ENCODE peak calls at places on chromosome 11, in nine cellular contexts. J, H, W, F, R, O, D, L and X are unnamed samples.

GRCh38 chr11:63553759-63554158 is 9.4 kb downstream of the PLAAT2 start:
- DNase-seq in J (no peak), H (peak), W (no peak), F (no peak), R (no peak), O (no peak), D (peak), L (peak), X (no peak)

GRCh38 chr11:129374081-129374992 is 1.3 kb upstream of the BARX2 start:
- DNase-seq in J (no peak), H (no peak), W (no peak), F (no peak), R (peak), O (no peak), D (peak), L (no peak), X (no peak)

GRCh38 chr11:69437001-69437875 is 44.2 kb upstream of the LINC01488 start:
- DNase-seq in J (no peak), H (peak), W (no peak), F (no peak), R (no peak), O (no peak), D (no peak), L (no peak), X (no peak)

GRCh38 chr11:9827700-9828099 is 163.8 kb downstream of the SWAP70 start:
- DNase-seq in J (no peak), H (no peak), W (no peak), F (no peak), R (peak), O (no peak), D (no peak), L (no peak), X (no peak)

GRCh38 chr11:1470681-1471611 is 15.6 kb downstream of the MOB2 start:
- DNase-seq in J (no peak), H (no peak), W (peak), F (no peak), R (no peak), O (no peak), D (no peak), L (no peak), X (no peak)

GRCh38 chr11:63698976-63699733 is 17.9 kb downstream of the RTN3 start:
- DNase-seq in J (no peak), H (no peak), W (no peak), F (no peak), R (no peak), O (no peak), D (no peak), L (no peak), X (no peak)

GRCh38 chr11:73386026-73386425 is 9.8 kb downstream of the RELT start:
- DNase-seq in J (no peak), H (no peak), W (no peak), F (no peak), R (no peak), O (no peak), D (no peak), L (no peak), X (no peak)

GRCh38 chr11:46902694-46903093 is 15.7 kb downstream of the LRP4 start:
- DNase-seq in J (no peak), H (no peak), W (no peak), F (no peak), R (no peak), O (no peak), D (no peak), L (no peak), X (no peak)

GRCh38 chr11:66877585-66877984 is 20.7 kb downstream of the LRFN4 start:
- DNase-seq in J (no peak), H (no peak), W (no peak), F (no peak), R (peak), O (no peak), D (no peak), L (no peak), X (no peak)

GRCh38 chr11:29120329-29120695 is 896.5 kb downstream of the KCNA4 start:
- DNase-seq in J (no peak), H (peak), W (no peak), F (no peak), R (no peak), O (no peak), D (no peak), L (no peak), X (no peak)

GRCh38 chr11:73271936-73272679 is at the start of gene P2RY6:
- DNase-seq in J (no peak), H (peak), W (peak), F (peak), R (peak), O (no peak), D (no peak), L (peak), X (no peak)

GRCh38 chr11:117462848-117463247 is 135.2 kb downstream of the CEP164 start:
- DNase-seq in J (no peak), H (no peak), W (no peak), F (no peak), R (no peak), O (no peak), D (no peak), L (no peak), X (no peak)

GRCh38 chr11:5123802-5124521 is 14.2 kb downstream of the OR52A5 start:
- DNase-seq in J (no peak), H (peak), W (peak), F (peak), R (peak), O (peak), D (peak), L (peak), X (peak)

GRCh38 chr11:109739374-109739773 is 317.4 kb downstream of the C11orf87 start:
- DNase-seq in J (no peak), H (no peak), W (no peak), F (no peak), R (peak), O (no peak), D (no peak), L (no peak), X (no peak)